ENCODE peak calls at places on chromosomes 3 and 15, in five cellular contexts. One of them, this sample, is unnamed.

GRCh38 chr3:177447938-177448337 is 250.7 kb upstream of the TBL1XR1 start:
- DNase-seq in adrenal gland: no peak
- DNase-seq in HTR-8/SVneo: no peak
- DNase-seq in stimulated activated CD4-positive, alpha-beta T cell treated with anti-CD3 and anti-CD28 coated beads, Interleukin-4, amount 100 ng/mL, for 48 hours: no peak
- DNase-seq in nephron progenitor cell: no peak
- DNase-seq in this sample: no peak

GRCh38 chr15:85704720-85705119 is 90.0 kb downstream of the KLHL25 start:
- DNase-seq in adrenal gland: no peak
- DNase-seq in HTR-8/SVneo: no peak
- DNase-seq in stimulated activated CD4-positive, alpha-beta T cell treated with anti-CD3 and anti-CD28 coated beads, Interleukin-4, amount 100 ng/mL, for 48 hours: no peak
- DNase-seq in nephron progenitor cell: no peak
- DNase-seq in this sample: no peak

GRCh38 chr3:187263270-187263669 is 28.3 kb downstream of the MASP1 start:
- DNase-seq in adrenal gland: no peak
- DNase-seq in HTR-8/SVneo: no peak
- DNase-seq in stimulated activated CD4-positive, alpha-beta T cell treated with anti-CD3 and anti-CD28 coated beads, Interleukin-4, amount 100 ng/mL, for 48 hours: no peak
- DNase-seq in nephron progenitor cell: no peak
- DNase-seq in this sample: no peak

GRCh38 chr3:58938057-58938456 is 111.8 kb downstream of the CFAP20DC start:
- DNase-seq in adrenal gland: no peak
- DNase-seq in HTR-8/SVneo: no peak
- DNase-seq in stimulated activated CD4-positive, alpha-beta T cell treated with anti-CD3 and anti-CD28 coated beads, Interleukin-4, amount 100 ng/mL, for 48 hours: no peak
- DNase-seq in nephron progenitor cell: no peak
- DNase-seq in this sample: no peak

GRCh38 chr3:118529554-118529953 is 505.1 kb downstream of the IGSF11 start:
- DNase-seq in adrenal gland: no peak
- DNase-seq in HTR-8/SVneo: no peak
- DNase-seq in stimulated activated CD4-positive, alpha-beta T cell treated with anti-CD3 and anti-CD28 coated beads, Interleukin-4, amount 100 ng/mL, for 48 hours: no peak
- DNase-seq in nephron progenitor cell: no peak
- DNase-seq in this sample: no peak

GRCh38 chr3:187098925-187099512 is 40.3 kb downstream of the RPL39L start:
- DNase-seq in adrenal gland: no peak
- DNase-seq in HTR-8/SVneo: no peak
- DNase-seq in stimulated activated CD4-positive, alpha-beta T cell treated with anti-CD3 and anti-CD28 coated beads, Interleukin-4, amount 100 ng/mL, for 48 hours: no peak
- DNase-seq in nephron progenitor cell: no peak
- DNase-seq in this sample: no peak

GRCh38 chr15:60945196-60945595 is 283.9 kb downstream of the RORA start:
- DNase-seq in adrenal gland: peak; percentile 88
- DNase-seq in HTR-8/SVneo: no peak
- DNase-seq in stimulated activated CD4-positive, alpha-beta T cell treated with anti-CD3 and anti-CD28 coated beads, Interleukin-4, amount 100 ng/mL, for 48 hours: no peak
- DNase-seq in nephron progenitor cell: no peak
- DNase-seq in this sample: no peak

GRCh38 chr15:88484781-88485246 is 17.3 kb downstream of the MRPS11 start:
- DNase-seq in adrenal gland: no peak
- DNase-seq in HTR-8/SVneo: no peak
- DNase-seq in stimulated activated CD4-positive, alpha-beta T cell treated with anti-CD3 and anti-CD28 coated beads, Interleukin-4, amount 100 ng/mL, for 48 hours: no peak
- DNase-seq in nephron progenitor cell: no peak
- DNase-seq in this sample: no peak

GRCh38 chr15:89105147-89105546 is 16.9 kb downstream of the ABHD2 start:
- DNase-seq in adrenal gland: no peak
- DNase-seq in HTR-8/SVneo: peak; percentile 78
- DNase-seq in stimulated activated CD4-positive, alpha-beta T cell treated with anti-CD3 and anti-CD28 coated beads, Interleukin-4, amount 100 ng/mL, for 48 hours: no peak
- DNase-seq in nephron progenitor cell: no peak
- DNase-seq in this sample: no peak

GRCh38 chr3:174883881-174884675 is 24.9 kb downstream of the NAALADL2 start:
- DNase-seq in adrenal gland: no peak
- DNase-seq in HTR-8/SVneo: no peak
- DNase-seq in stimulated activated CD4-positive, alpha-beta T cell treated with anti-CD3 and anti-CD28 coated beads, Interleukin-4, amount 100 ng/mL, for 48 hours: no peak
- DNase-seq in nephron progenitor cell: no peak
- DNase-seq in this sample: no peak

GRCh38 chr15:84840741-84841429 is 23.7 kb downstream of the ALPK3 start:
- DNase-seq in adrenal gland: peak; percentile 90
- DNase-seq in HTR-8/SVneo: no peak
- DNase-seq in stimulated activated CD4-positive, alpha-beta T cell treated with anti-CD3 and anti-CD28 coated beads, Interleukin-4, amount 100 ng/mL, for 48 hours: no peak
- DNase-seq in nephron progenitor cell: no peak
- DNase-seq in this sample: no peak

GRCh38 chr15:83911345-83911744 is 257.4 kb downstream of the ADAMTSL3 start:
- DNase-seq in adrenal gland: no peak
- DNase-seq in HTR-8/SVneo: no peak
- DNase-seq in stimulated activated CD4-positive, alpha-beta T cell treated with anti-CD3 and anti-CD28 coated beads, Interleukin-4, amount 100 ng/mL, for 48 hours: no peak
- DNase-seq in nephron progenitor cell: no peak
- DNase-seq in this sample: no peak

This sample was measured in CD8-positive, alpha-beta T cell.